ENCODE peak calls at places on chromosomes 4 and X, in four cellular contexts. M is mucosa of descending colon, C is pancreas, J is gastrocnemius medialis. U is an unnamed sample.

GRCh38 chrX:72169008-72169728 is 12.4 kb upstream of the PIN4 start:
- DNase-seq in M (no peak), C (no peak), J (no peak), U (peak; percentile 43)

GRCh38 chr4:185730387-185730786 is 81.6 kb downstream of the SORBS2 start:
- DNase-seq in M (no peak), C (no peak), J (no peak), U (no peak)

GRCh38 chr4:24656906-24657305 is 72.6 kb upstream of the DHX15 start:
- DNase-seq in M (no peak), C (no peak), J (no peak), U (no peak)

GRCh38 chr4:7892212-7893019 is 47.2 kb downstream of the AFAP1 start:
- DNase-seq in M (no peak), C (no peak), J (no peak), U (peak; percentile 96)

GRCh38 chrX:115428011-115428410 is 133.0 kb upstream of the PLS3 start:
- DNase-seq in M (no peak), C (no peak), J (no peak), U (no peak)

GRCh38 chr4:41882622-41883347 is 52.4 kb upstream of the TMEM33 start:
- DNase-seq in M (no peak), C (peak; percentile 35), J (no peak), U (no peak)

GRCh38 chr4:53507671-53508286 is 83.5 kb downstream of the LNX1 start:
- DNase-seq in M (peak; percentile 59), C (no peak), J (peak; percentile 51), U (peak; percentile 85)

GRCh38 chr4:145939856-145940255 is 1.2 kb upstream of the ZNF827 start:
- DNase-seq in M (no peak), C (no peak), J (no peak), U (no peak)

GRCh38 chr4:11223261-11223660 is 205.4 kb downstream of the HS3ST1 start:
- DNase-seq in M (no peak), C (no peak), J (no peak), U (no peak)

GRCh38 chr4:137531121-137531520 is 1.2 kb downstream of the PCDH18 start:
- DNase-seq in M (no peak), C (no peak), J (no peak), U (peak; percentile 56)

GRCh38 chrX:39262641-39263040 is 461.4 kb downstream of the MID1IP1 start:
- DNase-seq in M (no peak), C (no peak), J (no peak), U (no peak)

GRCh38 chr4:41796545-41797210 is 48.2 kb upstream of the PHOX2B start:
- DNase-seq in M (no peak), C (no peak), J (no peak), U (peak; percentile 46)

GRCh38 chr4:25451676-25452075 is 74.6 kb downstream of the ANAPC4 start:
- DNase-seq in M (no peak), C (no peak), J (no peak), U (no peak)

GRCh38 chrX:122244080-122244479 is 940.0 kb upstream of the GRIA3 start:
- DNase-seq in M (no peak), C (no peak), J (no peak), U (no peak)

GRCh38 chrX:73069365-73070035 is 9.8 kb downstream of the PABPC1L2A start:
- DNase-seq in M (no peak), C (no peak), J (no peak), U (no peak)

GRCh38 chr4:179110356-179110755 is 1668.1 kb upstream of the AGA start:
- DNase-seq in M (no peak), C (no peak), J (no peak), U (peak; percentile 5)

GRCh38 chr4:41361831-41362646 is 105.3 kb downstream of the UCHL1 start:
- DNase-seq in M (no peak), C (peak; percentile 13), J (no peak), U (no peak)

GRCh38 chr4:17557880-17558279 is 19.1 kb upstream of the LAP3 start:
- DNase-seq in M (no peak), C (no peak), J (no peak), U (no peak)

GRCh38 chrX:87664381-87664780 is 146.8 kb downstream of the KLHL4 start:
- DNase-seq in M (no peak), C (no peak), J (no peak), U (no peak)

GRCh38 chrX:20711366-20711765 is 444.7 kb upstream of the RPS6KA3 start:
- DNase-seq in M (no peak), C (no peak), J (no peak), U (no peak)

GRCh38 chr4:152735302-152735917 is 44.1 kb downstream of the TIGD4 start:
- DNase-seq in M (no peak), C (no peak), J (no peak), U (no peak)

GRCh38 chrX:153946910-153947769 is 2.7 kb upstream of the RENBP start:
- DNase-seq in M (peak; percentile 83), C (peak; percentile 78), J (peak; percentile 30), U (peak; percentile 75)

GRCh38 chr4:151627491-151627890 is 133.3 kb downstream of the GATB start:
- DNase-seq in M (no peak), C (no peak), J (no peak), U (no peak)

GRCh38 chr4:156321203-156321602 is 367.5 kb upstream of the CTSO start:
- DNase-seq in M (no peak), C (no peak), J (no peak), U (no peak)

GRCh38 chr4:140996757-140997156 is 136.5 kb downstream of the RNF150 start:
- DNase-seq in M (no peak), C (no peak), J (no peak), U (no peak)

GRCh38 chrX:110414679-110415439 is 56.2 kb downstream of the RTL9 start:
- DNase-seq in M (no peak), C (no peak), J (no peak), U (no peak)

GRCh38 chrX:147875866-147876596 is 35.7 kb upstream of the FMR1 start:
- DNase-seq in M (no peak), C (no peak), J (no peak), U (no peak)

GRCh38 chr4:25234390-25235367 is 846 bp downstream of the PI4K2B start:
- DNase-seq in M (no peak), C (peak; percentile 59), J (peak; percentile 18), U (peak; percentile 78)

GRCh38 chrX:22194207-22194606 is 78.5 kb upstream of the CBLL2 start:
- DNase-seq in M (no peak), C (no peak), J (no peak), U (no peak)

GRCh38 chr4:183142566-183143545 is 43.8 kb downstream of the WWC2 start:
- DNase-seq in M (no peak), C (peak; percentile 74), J (peak; percentile 18), U (peak; percentile 78)

GRCh38 chr4:1802720-1803522 is 9.8 kb downstream of the FGFR3 start:
- DNase-seq in M (no peak), C (no peak), J (no peak), U (no peak)

GRCh38 chr4:137474711-137475301 is 57.5 kb downstream of the PCDH18 start:
- DNase-seq in M (no peak), C (no peak), J (no peak), U (peak; percentile 18)

GRCh38 chr4:163612762-163613161 is 118.3 kb downstream of the TMA16 start:
- DNase-seq in M (no peak), C (no peak), J (no peak), U (no peak)

GRCh38 chrX:43731086-43731485 is 75.0 kb downstream of the MAOA start:
- DNase-seq in M (no peak), C (no peak), J (no peak), U (no peak)

GRCh38 chrX:43734444-43734843 is 78.3 kb downstream of the MAOA start:
- DNase-seq in M (no peak), C (no peak), J (no peak), U (no peak)

GRCh38 chrX:43735957-43736356 is 79.9 kb downstream of the MAOA start:
- DNase-seq in M (no peak), C (no peak), J (no peak), U (no peak)

GRCh38 chrX:43733699-43734098 is 77.6 kb downstream of the MAOA start:
- DNase-seq in M (no peak), C (no peak), J (no peak), U (no peak)

DNA sequence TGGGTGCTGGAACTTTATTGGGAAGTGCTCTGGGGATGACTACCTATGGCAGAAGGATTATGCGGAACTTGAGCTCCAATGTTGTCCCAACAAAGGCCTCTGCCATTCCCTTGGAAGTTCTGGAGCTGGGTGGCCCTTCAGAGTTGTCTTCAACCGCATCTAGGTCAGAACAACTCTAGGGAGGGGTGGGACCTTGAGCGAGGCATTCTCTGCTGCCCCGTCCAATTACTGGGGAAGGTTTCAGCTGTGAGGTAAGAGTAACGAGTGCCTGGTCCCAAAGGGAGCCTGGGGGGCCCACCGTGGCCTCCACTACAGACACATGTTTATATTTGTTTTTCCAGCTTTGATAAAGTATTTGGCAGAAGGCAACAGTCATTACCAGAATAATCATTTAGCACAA is 79.4 kb downstream of the MAOA start:
- DNase-seq in M (no peak), C (no peak), J (no peak), U (no peak)
- H3K36me3 ChIP-seq in M (no peaks in the 10 kb centered on the region), C (no peaks in the 10 kb centered on the region), J (no peaks in the 10 kb centered on the region), U (no peaks in the 10 kb centered on the region)

DNA sequence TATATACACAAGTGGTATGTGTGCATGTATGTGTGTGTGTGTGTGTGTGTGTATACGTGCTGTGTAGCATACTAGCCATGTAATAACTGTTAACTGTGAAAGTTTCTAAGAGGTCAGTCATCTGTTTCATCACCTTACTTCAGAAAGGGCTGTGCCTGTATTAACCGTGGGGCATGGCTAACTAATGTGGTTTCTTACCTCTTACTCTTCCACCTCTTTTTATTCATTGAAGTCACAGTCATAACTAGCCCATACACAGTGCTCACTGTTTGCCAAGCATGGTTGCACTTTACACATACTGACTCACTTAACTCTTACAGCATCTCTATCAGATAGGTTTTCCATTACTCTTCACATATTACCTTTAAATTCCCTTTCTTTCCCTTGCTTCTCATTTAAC is 23.7 kb upstream of the LRAT start:
- DNase-seq in M (no peak), C (no peak), J (no peak), U (no peak)
- H3K4me3 ChIP-seq in M (no peak overlapping the region), C (no peak overlapping the region), J (no peak overlapping the region), U (no peak overlapping the region)

DNA sequence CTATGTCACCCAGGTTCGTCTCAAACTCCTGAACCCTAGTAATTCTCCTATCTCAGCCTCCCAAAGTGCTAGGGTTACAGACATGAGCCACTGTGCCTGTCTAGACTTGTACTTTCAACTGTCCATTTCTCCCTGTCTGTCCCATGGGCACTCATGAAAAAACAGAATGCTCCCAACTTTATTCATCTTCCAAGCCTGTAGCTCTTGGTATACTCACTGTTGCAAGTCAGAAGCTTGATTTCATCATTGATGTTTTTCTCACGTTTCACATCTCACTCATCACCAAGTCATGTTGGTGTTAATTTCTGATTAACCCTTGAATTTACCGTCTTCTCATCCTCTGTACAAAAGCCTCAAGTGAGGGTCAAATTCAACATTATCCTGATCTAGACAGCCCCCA is 7.3 kb upstream of the SRP72 start:
- DNase-seq in M (no peak), C (no peak), J (no peak), U (no peak)
- H3K36me3 ChIP-seq in M (no peaks in the 10 kb centered on the region), C (no peaks in the 10 kb centered on the region), J (no peaks in the 10 kb centered on the region), U (peaks cover 77% of the 10 kb centered on the region)

GRCh38 chr4:186762865-186763264 is 39.2 kb upstream of the FAT1 start:
- DNase-seq in M (no peak), C (no peak), J (no peak), U (no peak)
- H3K4me3 ChIP-seq in M (no peak overlapping the region), C (no peak overlapping the region), J (no peak overlapping the region), U (no peak overlapping the region)

GRCh38 chr4:86810867-86811266 is 38.3 kb downstream of the SLC10A6 start:
- DNase-seq in M (no peak), C (no peak), J (no peak), U (no peak)
- H3K36me3 ChIP-seq in M (no peaks in the 10 kb centered on the region), C (no peaks in the 10 kb centered on the region), J (no peaks in the 10 kb centered on the region), U (peaks cover 17% of the 10 kb centered on the region)

U was measured in SJCRH30.